ENCODE peak calls at places on chromosomes 7 and 10, in four cellular contexts. Q, P, Y and R are unnamed samples.

GRCh38 chr7:38525857-38526256 is 105.3 kb downstream of the AMPH start:
- DNase-seq in Y (no peak), P (no peak), Q (no peak), R (no peak)

GRCh38 chr10:47346572-47347302 is 1.4 kb upstream of the RBP3 start:
- DNase-seq in P (no peak), Y (no peak), Q (no peak), R (no peak)

GRCh38 chr10:80569131-80569895 is 31.6 kb downstream of the SH2D4B start:
- DNase-seq in Q (no peak), P (no peak), Y (no peak), R (no peak)

GRCh38 chr10:112082134-112082533 is 101.4 kb downstream of the GPAM start:
- DNase-seq in Y (no peak), P (no peak), Q (no peak), R (no peak)

GRCh38 chr7:70317356-70317755 is 719.1 kb downstream of the AUTS2 start:
- DNase-seq in Q (no peak), P (no peak), Y (no peak), R (no peak)

GRCh38 chr7:82469207-82469606 is 25.6 kb upstream of the CACNA2D1 start:
- DNase-seq in Y (no peak), Q (no peak), P (no peak), R (peak; percentile 18)

GRCh38 chr7:47804767-47805545 is 143.3 kb downstream of the PKD1L1 start:
- DNase-seq in Q (no peak), Y (peak; percentile 75), P (no peak), R (no peak)

GRCh38 chr7:50580053-50580452 is 14.8 kb upstream of the DDC start:
- DNase-seq in Q (no peak), P (no peak), Y (no peak), R (no peak)

GRCh38 chr10:48606530-48607355 is 1.9 kb upstream of the ARHGAP22 start:
- DNase-seq in P (no peak), Y (peak; percentile 99), Q (no peak), R (no peak)

GRCh38 chr10:13993169-13993568 is 337.6 kb downstream of the FRMD4A start:
- DNase-seq in Y (peak; percentile 90), P (no peak), Q (no peak), R (no peak)

GRCh38 chr10:46547881-46548780 is 8.3 kb downstream of the GPRIN2 start:
- DNase-seq in Y (peak; percentile 51), P (peak; percentile 31), Q (no peak), R (no peak)

GRCh38 chr10:72688208-72688651 is 3.7 kb upstream of the MCU start:
- DNase-seq in P (no peak), Y (peak; percentile 95), Q (no peak), R (peak; percentile 20)

DNA sequence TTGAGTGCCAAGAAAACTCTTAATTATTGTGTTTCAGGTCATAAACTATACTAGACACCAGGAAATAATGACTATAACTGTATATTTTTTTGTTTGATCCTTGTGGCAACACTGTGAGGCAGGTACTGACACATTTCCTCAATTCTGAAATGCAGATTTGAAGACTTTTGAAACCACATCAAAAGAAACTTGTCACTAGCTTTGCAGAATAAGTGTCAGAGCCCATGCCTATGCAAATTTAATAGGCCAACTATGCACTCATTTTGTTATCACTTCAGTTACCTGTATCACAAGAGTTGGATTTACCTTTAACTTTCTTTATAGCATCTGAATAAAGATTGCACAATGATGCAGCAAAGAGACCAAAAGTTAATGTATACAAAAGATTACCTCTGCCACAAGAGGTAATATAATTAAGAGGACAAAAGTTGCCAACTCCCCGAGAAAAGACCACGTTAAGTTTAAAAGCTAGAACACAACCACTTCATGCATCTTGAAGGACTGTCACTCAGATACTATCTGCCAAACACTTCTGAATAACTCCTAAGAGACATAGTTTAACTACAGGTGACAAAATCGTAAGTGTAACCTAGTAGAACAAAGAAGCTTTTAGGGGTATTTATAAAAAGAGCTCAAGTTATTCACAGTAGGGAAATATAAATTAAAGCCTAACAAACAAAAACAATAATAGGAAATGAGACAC is 80.5 kb downstream of the ELAPOR2 start:
- DNase-seq in Q (no peak), P (no peak), Y (no peak), R (no peak)
- H3K9ac ChIP-seq in Q (no peak overlapping the region), P (no peak overlapping the region), Y (no peak overlapping the region), R (no peak overlapping the region)

GRCh38 chr10:12508165-12508564 is 158.8 kb downstream of the CAMK1D start:
- DNase-seq in P (no peak), Y (no peak), Q (no peak), R (no peak)

GRCh38 chr10:12511651-12512050 is 162.3 kb downstream of the CAMK1D start:
- DNase-seq in Y (no peak), P (no peak), Q (no peak), R (no peak)

GRCh38 chr10:12509016-12509793 is 159.9 kb downstream of the CAMK1D start:
- DNase-seq in Y (no peak), Q (no peak), P (no peak), R (no peak)

GRCh38 chr10:12510566-12510965 is 161.2 kb downstream of the CAMK1D start:
- DNase-seq in Y (no peak), P (no peak), Q (no peak), R (peak; percentile 51)

DNA sequence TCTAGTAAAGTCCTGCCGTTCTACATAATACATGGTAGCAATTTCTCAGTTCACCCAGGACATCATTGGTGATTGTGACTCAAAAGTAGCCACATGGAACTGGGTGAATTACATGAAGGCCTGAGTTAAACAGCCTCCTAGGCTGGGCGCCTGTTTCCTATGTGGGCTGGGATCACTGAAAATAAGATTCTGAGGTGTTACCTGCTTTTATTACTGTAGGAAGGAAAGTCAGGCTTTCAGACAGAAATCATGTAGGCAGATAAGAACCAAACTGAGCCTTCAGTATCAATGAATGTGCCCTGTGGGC is 160.4 kb downstream of the CAMK1D start:
- DNase-seq in Q (no peak), P (no peak), Y (no peak), R (no peak)
- H4K5ac ChIP-seq in Q (no peak overlapping the region), P (no peak overlapping the region), Y (no peak overlapping the region), R (no peak overlapping the region)

DNA sequence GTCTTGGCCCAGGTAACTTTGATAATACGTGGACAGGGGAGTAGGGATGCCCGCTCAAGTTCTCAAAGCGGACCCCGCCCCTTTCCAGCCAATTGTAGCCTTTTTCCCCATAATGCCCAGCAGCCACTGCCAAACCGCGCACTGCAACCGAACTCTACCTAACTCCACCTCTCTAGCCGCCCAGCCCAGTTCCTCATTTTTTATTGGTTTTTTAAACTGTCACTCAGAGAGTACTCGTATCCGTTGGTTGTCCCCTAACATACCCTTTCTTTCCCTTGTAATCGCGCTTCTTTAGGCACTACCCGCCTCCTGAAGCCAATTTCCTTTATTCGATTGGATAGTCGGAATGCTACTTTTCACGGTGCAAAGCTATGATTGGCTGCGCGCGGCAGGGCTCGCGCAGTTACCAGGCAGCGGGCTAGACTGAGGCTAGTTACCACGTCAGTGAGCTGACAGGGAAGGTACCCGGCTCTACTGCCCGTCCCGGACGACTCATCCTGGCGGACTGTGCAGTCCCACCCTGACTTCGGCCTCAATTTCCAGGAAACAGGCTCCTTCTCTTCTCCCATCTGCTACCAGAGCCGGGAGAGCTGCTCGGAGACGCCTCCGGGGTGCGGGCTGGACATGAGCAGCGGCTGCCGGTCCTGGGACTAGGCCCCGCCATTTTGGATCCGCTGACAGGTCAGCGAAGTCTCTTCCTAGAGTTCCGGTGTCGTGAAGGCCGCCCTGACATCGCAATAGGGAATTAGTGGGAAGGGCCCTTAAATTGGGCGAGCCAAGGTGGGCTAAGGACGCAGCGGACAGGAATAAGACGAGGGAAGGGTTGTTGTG is at the start of gene GBF1:
- DNase-seq in P (peak; percentile 98), Y (peak; percentile 100), Q (peak; percentile 90), R (peak; percentile 100)
- H2BK15ac ChIP-seq in P (no peak within 1 kb of the TSS), Y (peak within 1 kb of the TSS; percentile 79), Q (no peak within 1 kb of the TSS), R (no peak within 1 kb of the TSS)

GRCh38 chr10:6154566-6154965 is 48.2 kb upstream of the PFKFB3 start:
- DNase-seq in Q (no peak), P (no peak), Y (no peak), R (no peak)

GRCh38 chr10:6148251-6148691 is 54.5 kb upstream of the PFKFB3 start:
- DNase-seq in Q (no peak), P (no peak), Y (no peak), R (no peak)

GRCh38 chr10:6148908-6149307 is 53.8 kb upstream of the PFKFB3 start:
- DNase-seq in Y (no peak), P (no peak), Q (no peak), R (peak; percentile 33)

GRCh38 chr10:6153845-6154244 is 48.9 kb upstream of the PFKFB3 start:
- DNase-seq in Q (no peak), P (no peak), Y (no peak), R (no peak)

GRCh38 chr10:6151087-6151977 is 51.4 kb upstream of the PFKFB3 start:
- DNase-seq in Y (peak; percentile 69), P (peak; percentile 89), Q (peak; percentile 61), R (peak; percentile 93)
- H3K9ac ChIP-seq in Y (no peak overlapping the region), P (no peak overlapping the region), Q (no peak overlapping the region), R (peak overlapping the region; percentile 48)

GRCh38 chr7:31056775-31057346 is 4.8 kb downstream of the ADCYAP1R1 start:
- DNase-seq in Q (no peak), P (peak; percentile 50), Y (no peak), R (peak; percentile 40)
- H4K5ac ChIP-seq in Q (no peak overlapping the region), P (no peak overlapping the region), Y (no peak overlapping the region), R (no peak overlapping the region)

GRCh38 chr7:25180946-25181345 is 47.3 kb downstream of the NPVF start:
- DNase-seq in Q (no peak), P (peak; percentile 42), Y (no peak), R (peak; percentile 55)

GRCh38 chr7:25181537-25181936 is 46.7 kb downstream of the NPVF start:
- DNase-seq in Q (no peak), Y (no peak), P (no peak), R (no peak)

GRCh38 chr7:25179325-25179724 is 49.0 kb downstream of the NPVF start:
- DNase-seq in Y (no peak), P (no peak), Q (no peak), R (no peak)

GRCh38 chr7:25180592-25180923 is 47.7 kb downstream of the NPVF start:
- DNase-seq in P (no peak), Y (no peak), Q (no peak), R (no peak)

DNA sequence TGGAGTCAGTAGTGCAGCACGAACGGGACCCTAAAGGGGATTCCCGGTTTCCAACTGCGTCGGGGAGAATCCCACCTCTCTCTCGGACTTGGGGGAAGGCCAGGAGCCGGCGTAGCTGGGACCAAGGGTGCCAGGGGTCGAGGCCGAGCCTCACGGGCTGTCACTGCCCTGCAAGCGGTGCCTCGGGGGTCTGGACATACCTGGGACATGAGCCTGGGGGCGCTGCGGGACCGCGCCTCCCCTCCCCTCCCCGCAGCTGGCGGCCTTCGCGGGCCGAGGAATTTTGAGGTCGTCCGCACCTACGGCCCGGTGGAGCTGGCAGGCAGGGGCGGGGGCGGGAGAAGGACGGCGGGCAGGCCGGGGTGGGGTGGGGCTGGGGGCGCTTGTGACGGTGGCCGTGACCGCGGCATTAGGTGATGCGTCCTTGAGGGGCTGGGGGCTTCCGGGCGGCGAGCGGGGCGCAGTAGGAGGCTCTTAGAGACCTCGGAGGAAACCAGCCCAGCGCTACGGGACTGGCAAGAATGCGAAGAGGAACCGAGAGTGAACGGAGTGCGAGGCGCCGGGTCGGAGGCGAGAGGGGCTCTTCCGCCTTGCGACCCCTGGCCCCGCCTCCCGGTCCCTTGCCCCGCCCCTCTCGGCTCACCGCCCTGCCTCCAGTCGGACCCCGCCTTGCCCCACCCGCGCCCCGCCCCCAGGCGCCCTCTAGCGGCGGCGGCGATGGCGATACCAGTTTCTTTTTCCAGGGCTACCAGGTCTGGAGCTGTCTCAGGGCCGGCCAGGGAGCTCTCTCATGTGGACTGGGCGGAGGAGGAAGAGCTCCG is 48.3 kb downstream of the NPVF start:
- DNase-seq in Q (peak; percentile 87), P (peak; percentile 96), Y (peak; percentile 66), R (peak; percentile 94)
- H2BK15ac ChIP-seq in Q (no peak overlapping the region), P (no peak overlapping the region), Y (no peak overlapping the region), R (no peak overlapping the region)